ENCODE peak calls at places on chromosomes 11 and 22, in five cellular contexts. W is stimulated activated CD8-positive, alpha-beta memory T cell treated with anti-CD3 and anti-CD28 coated beads, Interleukin-4, amount 100 ng/mL, for 4 hours; S is cardiac muscle cell; J is stimulated activated CD4-positive, alpha-beta T cell treated with anti-CD3 and anti-CD28 coated beads, Interleukin-1b, Interleukin-23, amount 100 ng/mL, for 1 hour; M is choroid plexus epithelial cell. F is an unnamed sample.

GRCh38 chr11:100681064-100681502 is 6.0 kb upstream of the ARHGAP42 start:
- DNase-seq in J (no peak), M (peak), W (no peak), S (peak), F (no peak)

GRCh38 chr11:129230006-129230405 is 37.9 kb upstream of the ARHGAP32 start:
- DNase-seq in J (no peak), W (no peak), M (peak), S (peak), F (no peak)

GRCh38 chr11:47905358-47906059 is 57.4 kb upstream of the NUP160 start:
- DNase-seq in J (no peak), S (peak), M (peak), W (no peak), F (no peak)

GRCh38 chr11:7949934-7950333 is 8.4 kb upstream of the OR10A3 start:
- DNase-seq in J (no peak), W (no peak), M (no peak), S (no peak), F (no peak)

GRCh38 chr11:76724162-76724768 is 53.7 kb upstream of the LRRC32 start:
- DNase-seq in J (no peak), W (no peak), S (no peak), M (no peak), F (no peak)

GRCh38 chr22:21457023-21457787 is 10.0 kb upstream of the TMEM191C start:
- DNase-seq in S (no peak), M (peak), W (no peak), J (no peak), F (no peak)

GRCh38 chr22:46578824-46579561 is 41.2 kb upstream of the GRAMD4 start:
- DNase-seq in W (no peak), S (peak), M (peak), J (no peak), F (no peak)

GRCh38 chr22:41608386-41608785 is 12.5 kb downstream of the DESI1 start:
- DNase-seq in S (no peak), M (no peak), J (no peak), W (no peak), F (no peak)

GRCh38 chr11:68142028-68142412 is 20.8 kb upstream of the CHKA start:
- DNase-seq in S (no peak), W (peak), M (no peak), J (no peak), F (no peak)

GRCh38 chr22:47586038-47586437 is 823.6 kb downstream of the TBC1D22A start:
- DNase-seq in M (no peak), J (no peak), S (no peak), W (no peak), F (no peak)

GRCh38 chr11:47071871-47072270 is 104.8 kb downstream of the ARFGAP2 start:
- DNase-seq in J (no peak), W (no peak), S (no peak), M (peak), F (no peak)

GRCh38 chr11:77142091-77142975 is 14.3 kb downstream of the MYO7A start:
- DNase-seq in M (no peak), W (no peak), S (no peak), J (no peak), F (no peak)

GRCh38 chr22:36191106-36191836 is 10.3 kb downstream of the APOL4 start:
- DNase-seq in S (peak), W (no peak), J (no peak), M (no peak), F (no peak)

GRCh38 chr11:2790581-2790925 is 90.8 kb upstream of the KCNQ1OT1 start:
- DNase-seq in M (no peak), J (no peak), S (no peak), W (no peak), F (no peak)